ENCODE peak calls at places on chromosomes 13 and 19, in four cellular contexts. L is HEK293T, K is natural killer cell, T is germinal center. R is an unnamed sample.
A peak's percentile ranks its signal among the peaks of the same experiment; 100 is the strongest.

GRCh38 chr13:68984688-68985319 is 1122.8 kb upstream of the ATXN8OS start:
- DNase-seq in K (no peak), T (no peak), L (no peak), R (no peak)

GRCh38 chr13:49629947-49630346 is 1.6 kb downstream of the ARL11 start:
- DNase-seq in L (no peak), T (no peak), K (no peak), R (no peak)

GRCh38 chr13:64239372-64239771 is 2823.7 kb upstream of the PCDH20 start:
- DNase-seq in T (no peak), L (no peak), K (no peak), R (no peak)

GRCh38 chr19:1997353-1998233 is 17.9 kb downstream of the BTBD2 start:
- DNase-seq in L (no peak), T (no peak), K (no peak), R (no peak)

GRCh38 chr13:51105046-51105445 is 6.0 kb downstream of the C13orf42 start:
- DNase-seq in L (no peak), K (no peak), T (no peak), R (no peak)

GRCh38 chr19:43648633-43649032 is 9.0 kb upstream of the CADM4 start:
- DNase-seq in L (no peak), T (no peak), K (no peak), R (no peak)

GRCh38 chr13:36418022-36418805 is 14.1 kb upstream of the CCNA1 start:
- DNase-seq in K (no peak), L (no peak), T (no peak), R (no peak)

GRCh38 chr13:29362849-29363604 is 232.5 kb downstream of the SLC7A1 start:
- DNase-seq in K (no peak), T (peak; percentile 63), L (peak; percentile 78), R (no peak)

GRCh38 chr19:4538601-4538954 is 1.3 kb downstream of the LRG1 start:
- DNase-seq in T (no peak), L (no peak), K (no peak), R (no peak)

GRCh38 chr19:35868823-35869326 is 501 bp downstream of the APLP1 start:
- DNase-seq in K (no peak), T (no peak), L (no peak), R (no peak)

R was measured in CD8-positive, alpha-beta T cell.